ENCODE peak calls at places on chromosome 5, in eight cellular contexts. U is tibial artery, N is astrocyte of the spinal cord, X is fibroblast of the aortic adventitia, P is epithelial cell of esophagus, M is stomach, V is adrenal gland, A is AG09319. Z is an unnamed sample.

GRCh38 chr5:111935835-111936234 is 178.8 kb upstream of the NREP start:
- DNase-seq in U (no peak), N (peak; percentile 45), X (no peak), P (peak; percentile 37), M (no peak), V (no peak), A (no peak), Z (no peak)

GRCh38 chr5:150129454-150129812 is 26.2 kb downstream of the PDGFRB start:
- DNase-seq in U (no peak), N (no peak), X (no peak), P (no peak), M (no peak), V (no peak), A (no peak), Z (no peak)

GRCh38 chr5:157994271-157994691 is 135.3 kb upstream of the CLINT1 start:
- DNase-seq in U (no peak), N (peak; percentile 4), X (no peak), P (no peak), M (no peak), V (no peak), A (no peak), Z (no peak)

GRCh38 chr5:53023969-53024368 is 34.8 kb downstream of the ITGA2 start:
- DNase-seq in U (no peak), N (peak; percentile 72), X (peak; percentile 86), P (peak; percentile 93), M (no peak), V (no peak), A (peak; percentile 49), Z (no peak)

GRCh38 chr5:141785135-141785534 is 93.1 kb downstream of the PCDH1 start:
- DNase-seq in U (no peak), N (no peak), X (no peak), P (no peak), M (peak; percentile 70), V (no peak), A (no peak), Z (no peak)

GRCh38 chr5:95331358-95331757 is 46.5 kb upstream of the MCTP1 start:
- DNase-seq in U (no peak), N (no peak), X (no peak), P (peak; percentile 6), M (no peak), V (no peak), A (no peak), Z (no peak)

GRCh38 chr5:43997647-43998251 is 391.5 kb downstream of the FGF10 start:
- DNase-seq in U (no peak), N (peak; percentile 12), X (peak; percentile 41), P (no peak), M (no peak), V (no peak), A (peak; percentile 56), Z (no peak)

GRCh38 chr5:173493846-173494245 is 122.6 kb downstream of the BOD1 start:
- DNase-seq in U (no peak), N (no peak), X (no peak), P (no peak), M (no peak), V (no peak), A (no peak), Z (no peak)

GRCh38 chr5:134135091-134135655 is 20.7 kb downstream of the TCF7 start:
- DNase-seq in U (no peak), N (no peak), X (no peak), P (no peak), M (no peak), V (no peak), A (no peak), Z (no peak)

GRCh38 chr5:77076961-77077820 is 9.9 kb downstream of the ZBED3 start:
- DNase-seq in U (peak; percentile 43), N (peak; percentile 60), X (peak; percentile 38), P (peak; percentile 71), M (peak; percentile 79), V (peak; percentile 83), A (no peak), Z (peak; percentile 84)

GRCh38 chr5:30725053-30725452 is 468.4 kb upstream of the CDH6 start:
- DNase-seq in U (no peak), N (no peak), X (no peak), P (no peak), M (no peak), V (no peak), A (no peak), Z (no peak)

GRCh38 chr5:54187694-54188093 is 122.7 kb downstream of the ARL15 start:
- DNase-seq in U (no peak), N (no peak), X (no peak), P (no peak), M (no peak), V (no peak), A (no peak), Z (no peak)

GRCh38 chr5:169702726-169703481 is 65.8 kb downstream of the DOCK2 start:
- DNase-seq in U (no peak), N (peak; percentile 32), X (peak; percentile 32), P (no peak), M (no peak), V (no peak), A (no peak), Z (no peak)

GRCh38 chr5:141514330-141515111 is 25.6 kb downstream of the PCDHGC5 start:
- DNase-seq in U (no peak), N (peak; percentile 53), X (peak; percentile 58), P (peak; percentile 96), M (no peak), V (no peak), A (peak; percentile 60), Z (peak; percentile 90)

GRCh38 chr5:143554918-143555477 is 151.5 kb upstream of the NR3C1 start:
- DNase-seq in U (no peak), N (peak; percentile 72), X (no peak), P (peak; percentile 82), M (no peak), V (no peak), A (no peak), Z (no peak)

GRCh38 chr5:142235050-142235797 is 89.6 kb downstream of the SPRY4 start:
- DNase-seq in U (no peak), N (no peak), X (peak; percentile 6), P (peak; percentile 34), M (no peak), V (no peak), A (no peak), Z (no peak)

DNA sequence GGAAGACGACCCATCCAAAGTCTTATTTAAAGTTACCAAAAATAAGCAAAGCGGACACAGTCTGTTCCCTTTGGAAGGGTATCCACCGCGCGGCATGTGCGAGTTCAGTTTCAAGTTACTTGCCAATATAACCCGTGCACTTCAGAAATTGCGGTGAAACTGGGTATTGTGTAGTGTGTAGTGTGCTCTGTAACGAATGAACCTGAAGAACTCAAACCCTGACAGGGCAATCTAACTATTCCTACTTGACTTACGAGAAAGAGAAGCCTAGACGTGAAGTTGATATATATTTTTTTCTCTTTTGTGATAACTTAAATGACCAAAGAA is 1.5 kb downstream of the MAN2A1 start:
- DNase-seq in U (no peak), N (no peak), X (no peak), P (no peak), M (no peak), V (no peak), A (no peak), Z (no peak)
- TF ChIP-seq CTCF in U (peak; percentile 13), N (no peak), X (no peak), P (no peak), M (no peak), V (peak; percentile 33), A (no peak), Z (no peak)

GRCh38 chr5:136886623-136887022 is 521.3 kb upstream of the TRPC7 start:
- DNase-seq in U (no peak), N (no peak), X (no peak), P (peak; percentile 2), M (no peak), V (no peak), A (no peak), Z (no peak)

GRCh38 chr5:136891601-136892000 is 526.3 kb upstream of the TRPC7 start:
- DNase-seq in U (no peak), N (no peak), X (no peak), P (no peak), M (no peak), V (no peak), A (no peak), Z (no peak)

GRCh38 chr5:136890431-136891148 is 525.2 kb upstream of the TRPC7 start:
- DNase-seq in U (no peak), N (no peak), X (no peak), P (no peak), M (no peak), V (no peak), A (no peak), Z (no peak)

GRCh38 chr5:136892026-136892425 is 526.7 kb upstream of the TRPC7 start:
- DNase-seq in U (no peak), N (no peak), X (no peak), P (no peak), M (no peak), V (no peak), A (no peak), Z (no peak)

GRCh38 chr5:136891175-136891574 is 525.8 kb upstream of the TRPC7 start:
- DNase-seq in U (no peak), N (no peak), X (no peak), P (no peak), M (no peak), V (no peak), A (no peak), Z (no peak)
- TF ChIP-seq CTCF in U (no peak), N (no peak), X (peak; percentile 14), P (no peak), M (no peak), V (no peak), A (no peak), Z (no peak)

GRCh38 chr5:38263983-38264382 is 5.6 kb downstream of the EGFLAM start:
- DNase-seq in U (no peak), N (no peak), X (no peak), P (no peak), M (no peak), V (no peak), A (no peak), Z (no peak)

GRCh38 chr5:38267372-38267771 is 9.0 kb downstream of the EGFLAM start:
- DNase-seq in U (no peak), N (no peak), X (no peak), P (no peak), M (no peak), V (no peak), A (no peak), Z (no peak)

DNA sequence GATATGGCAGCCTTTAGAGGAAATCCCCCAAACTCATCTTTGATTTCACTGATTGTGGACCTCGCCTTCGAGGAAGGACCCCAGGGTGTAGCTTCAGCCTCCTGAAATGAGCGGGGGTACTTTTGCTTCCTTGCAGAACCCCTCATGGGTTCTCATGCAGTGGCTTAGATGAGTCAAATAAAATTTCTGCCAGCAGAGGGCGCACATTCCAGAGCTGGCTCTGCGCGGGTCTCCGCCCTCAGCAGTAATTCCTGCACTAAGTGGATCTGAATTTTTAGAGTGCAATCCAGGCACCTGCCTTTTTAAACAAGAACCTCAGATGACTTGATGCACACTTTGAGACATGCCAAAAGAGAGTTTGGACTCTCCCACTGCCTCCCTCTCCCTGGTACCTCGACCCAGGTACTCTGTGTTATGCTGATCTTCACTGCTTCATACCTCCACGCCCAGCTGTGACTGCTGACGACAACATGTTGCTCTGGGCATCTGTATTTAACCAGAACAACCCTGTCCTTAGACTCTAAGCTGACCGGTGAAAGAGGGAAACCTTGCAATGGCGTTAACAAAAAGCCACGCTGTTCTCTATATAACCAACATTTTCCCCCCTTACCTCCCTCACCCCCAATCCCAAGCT is 7.3 kb downstream of the EGFLAM start:
- DNase-seq in U (peak; percentile 36), N (peak; percentile 53), X (peak; percentile 61), P (peak; percentile 50), M (peak; percentile 61), V (peak; percentile 64), A (peak; percentile 11), Z (peak; percentile 82)
- TF ChIP-seq CTCF in U (peak; percentile 46), N (peak; percentile 70), X (peak; percentile 67), P (peak; percentile 71), M (no peak), V (peak; percentile 65), A (peak; percentile 73), Z (peak; percentile 85)

GRCh38 chr5:32323741-32324140 is 11.0 kb upstream of the MTMR12 start:
- DNase-seq in U (no peak), N (no peak), X (no peak), P (no peak), M (no peak), V (no peak), A (no peak), Z (no peak)
- TF ChIP-seq CTCF in U (no peak), N (no peak), X (no peak), P (no peak), M (no peak), V (no peak), A (no peak), Z (no peak)

Z was measured in BE2C.